ENCODE peak calls at places on chromosome 10, in seven cellular contexts. H is adrenal gland, E is neural progenitor cell, R is left ventricle myocardium inferior, I is cardiac muscle cell, Z is Panc1, X is PC-9. Y is an unnamed sample.

GRCh38 chr10:129854796-129855705 is 109.0 kb downstream of the EBF3 start:
- DNase-seq in R (no peak), I (no peak), H (no peak), E (no peak), X (no peak), Z (no peak), Y (no peak)

GRCh38 chr10:24894309-24894708 is 58.1 kb downstream of the PRTFDC1 start:
- DNase-seq in R (no peak), X (no peak), Z (no peak), H (peak), E (no peak), I (peak), Y (no peak)

GRCh38 chr10:95289003-95289920 is 1.5 kb downstream of the PDLIM1 start:
- DNase-seq in H (no peak), I (peak), R (no peak), X (peak), E (peak), Z (no peak), Y (no peak)

GRCh38 chr10:78774999-78775711 is 293.6 kb upstream of the ZMIZ1 start:
- DNase-seq in R (no peak), X (no peak), E (no peak), H (peak), Z (no peak), I (peak), Y (no peak)

GRCh38 chr10:47359101-47359500 is 10.9 kb downstream of the RBP3 start:
- DNase-seq in Z (no peak), H (no peak), R (no peak), E (no peak), I (no peak), X (no peak), Y (no peak)

GRCh38 chr10:81216949-81217348 is 658.0 kb upstream of the NRG3 start:
- DNase-seq in I (no peak), R (no peak), H (no peak), Z (no peak), X (no peak), E (no peak), Y (no peak)

GRCh38 chr10:62464308-62464707 is 90.1 kb downstream of the ZNF365 start:
- DNase-seq in Z (no peak), H (no peak), X (no peak), E (no peak), I (no peak), R (no peak), Y (no peak)

GRCh38 chr10:129350690-129351089 is 116.4 kb upstream of the MGMT start:
- DNase-seq in R (no peak), H (no peak), X (no peak), I (no peak), Z (no peak), E (no peak), Y (no peak)

GRCh38 chr10:78656815-78657621 is 411.7 kb upstream of the ZMIZ1 start:
- DNase-seq in Z (no peak), H (peak), R (no peak), I (peak), E (peak), X (no peak), Y (no peak)

GRCh38 chr10:68989317-68989990 is 851 bp downstream of the KIFBP start:
- DNase-seq in R (no peak), H (no peak), I (peak), E (no peak), X (no peak), Z (no peak), Y (no peak)

GRCh38 chr10:80596391-80597257 is 58.9 kb downstream of the SH2D4B start:
- DNase-seq in E (peak), X (no peak), Z (peak), H (peak), R (no peak), I (peak), Y (peak)

GRCh38 chr10:131448883-131449282 is 137.4 kb upstream of the TCERG1L start:
- DNase-seq in E (no peak), Z (no peak), R (no peak), I (no peak), H (no peak), X (no peak), Y (no peak)

GRCh38 chr10:16470747-16471146 is 33.9 kb downstream of the PTER start:
- DNase-seq in Z (no peak), E (no peak), H (no peak), I (no peak), R (no peak), X (no peak), Y (no peak)

GRCh38 chr10:23146069-23146657 is 45.9 kb upstream of the PTF1A start:
- DNase-seq in I (no peak), X (no peak), E (no peak), Z (no peak), H (no peak), R (no peak), Y (no peak)

GRCh38 chr10:124935946-124936345 is 6.0 kb upstream of the ZRANB1 start:
- DNase-seq in X (no peak), R (no peak), E (no peak), Z (no peak), I (no peak), H (no peak), Y (no peak)

GRCh38 chr10:86594535-86594934 is 59.8 kb upstream of the OPN4 start:
- DNase-seq in R (no peak), X (peak), I (peak), E (no peak), Z (no peak), H (no peak), Y (no peak)

GRCh38 chr10:98624963-98625362 is 178.2 kb upstream of the HPS1 start:
- DNase-seq in E (no peak), X (no peak), R (no peak), H (no peak), I (no peak), Z (no peak), Y (no peak)
- H3K4me3 ChIP-seq in E (no peak), X (no peak), R (no peak), H (no peak), I (no peak), Z (no peak), Y (no peak)

GRCh38 chr10:49700211-49700610 is 20.8 kb downstream of the C10orf53 start:
- DNase-seq in Z (no peak), X (no peak), H (no peak), R (no peak), I (no peak), E (no peak), Y (no peak)
- TF ChIP-seq CTCF in Z (no peak), X (no peak), H (no peak), R (no peak), I (no peak), E (no peak), Y (no peak)

GRCh38 chr10:28938745-28939144 is 261.4 kb downstream of the BAMBI start:
- DNase-seq in R (no peak), E (no peak), H (no peak), X (no peak), I (no peak), Z (no peak), Y (peak)

GRCh38 chr10:28942012-28942411 is 264.7 kb downstream of the BAMBI start:
- DNase-seq in R (no peak), H (no peak), I (no peak), E (no peak), X (no peak), Z (no peak), Y (no peak)

GRCh38 chr10:28937959-28938358 is 260.6 kb downstream of the BAMBI start:
- DNase-seq in H (no peak), Z (no peak), I (no peak), R (no peak), E (no peak), X (no peak), Y (no peak)

GRCh38 chr10:28939352-28940157 is 262.2 kb downstream of the BAMBI start:
- DNase-seq in I (peak), X (peak), E (peak), H (peak), R (peak), Z (no peak), Y (no peak)

GRCh38 chr10:28940158-28940888 is 263.0 kb downstream of the BAMBI start:
- DNase-seq in R (no peak), E (no peak), I (no peak), X (no peak), Z (no peak), H (no peak), Y (no peak)
- H3K4me3 ChIP-seq in R (no peak), E (peak), I (no peak), X (no peak), Z (no peak), H (no peak), Y (no peak)

GRCh38 chr10:123413353-123413752 is 252.8 kb upstream of the GPR26 start:
- DNase-seq in X (no peak), E (no peak), Z (no peak), R (no peak), I (no peak), H (no peak), Y (no peak)

GRCh38 chr10:123404357-123404756 is 250.2 kb downstream of the BUB3 start:
- DNase-seq in E (no peak), R (no peak), I (no peak), H (no peak), X (no peak), Z (no peak), Y (no peak)

DNA sequence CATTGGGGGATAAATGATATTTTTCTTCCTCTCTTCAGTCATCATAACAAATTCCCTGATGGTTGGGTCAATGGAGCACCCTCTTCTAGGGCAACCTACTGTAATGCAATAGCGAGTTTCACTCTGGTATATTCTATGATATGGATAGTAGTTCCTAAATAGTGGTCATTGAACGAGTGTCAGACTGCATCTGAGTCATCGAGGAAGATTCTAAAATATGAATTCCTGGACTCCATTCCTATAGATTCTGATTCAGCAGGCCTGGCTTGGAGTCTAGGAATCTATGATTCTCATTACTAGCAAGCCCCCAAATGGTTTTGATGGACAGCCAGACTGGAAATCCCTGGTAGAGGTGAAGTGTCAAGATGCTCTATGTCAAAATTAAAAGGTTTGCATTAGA is 254.5 kb downstream of the BUB3 start:
- DNase-seq in E (no peak), Z (no peak), H (no peak), X (no peak), R (no peak), I (no peak), Y (no peak)
- TF ChIP-seq CTCF in E (no peak), Z (no peak), H (no peak), X (no peak), R (no peak), I (no peak), Y (no peak)

GRCh38 chr10:102242118-102242485 is 790 bp upstream of the PITX3 start:
- DNase-seq in Z (no peak), I (no peak), H (no peak), E (no peak), X (no peak), R (no peak), Y (no peak)

GRCh38 chr10:102241444-102242117 is at the start of gene PITX3:
- DNase-seq in E (peak), I (peak), R (peak), H (peak), X (peak), Z (peak), Y (no peak)

GRCh38 chr10:102241037-102241443 is 272 bp downstream of the PITX3 start:
- DNase-seq in E (no peak), H (no peak), R (no peak), Z (no peak), X (no peak), I (no peak), Y (no peak)

GRCh38 chr10:102243304-102243703 is 2.0 kb upstream of the PITX3 start:
- DNase-seq in Z (no peak), I (peak), X (peak), H (no peak), E (no peak), R (no peak), Y (no peak)

GRCh38 chr10:102240467-102241036 is 760 bp downstream of the PITX3 start:
- DNase-seq in H (no peak), X (no peak), Z (no peak), R (no peak), E (peak), I (peak), Y (no peak)
- H3K4me3 ChIP-seq in H (no peak), X (no peak), Z (peak), R (peak), E (peak), I (peak), Y (no peak)

GRCh38 chr10:12068467-12069269 is at the start of gene DHTKD1:
- DNase-seq in X (peak), E (peak), H (peak), R (peak), I (peak), Z (peak), Y (peak)
- TF ChIP-seq CTCF in X (no peak), E (peak), H (peak), R (peak), I (peak), Z (no peak), Y (no peak)

DNA sequence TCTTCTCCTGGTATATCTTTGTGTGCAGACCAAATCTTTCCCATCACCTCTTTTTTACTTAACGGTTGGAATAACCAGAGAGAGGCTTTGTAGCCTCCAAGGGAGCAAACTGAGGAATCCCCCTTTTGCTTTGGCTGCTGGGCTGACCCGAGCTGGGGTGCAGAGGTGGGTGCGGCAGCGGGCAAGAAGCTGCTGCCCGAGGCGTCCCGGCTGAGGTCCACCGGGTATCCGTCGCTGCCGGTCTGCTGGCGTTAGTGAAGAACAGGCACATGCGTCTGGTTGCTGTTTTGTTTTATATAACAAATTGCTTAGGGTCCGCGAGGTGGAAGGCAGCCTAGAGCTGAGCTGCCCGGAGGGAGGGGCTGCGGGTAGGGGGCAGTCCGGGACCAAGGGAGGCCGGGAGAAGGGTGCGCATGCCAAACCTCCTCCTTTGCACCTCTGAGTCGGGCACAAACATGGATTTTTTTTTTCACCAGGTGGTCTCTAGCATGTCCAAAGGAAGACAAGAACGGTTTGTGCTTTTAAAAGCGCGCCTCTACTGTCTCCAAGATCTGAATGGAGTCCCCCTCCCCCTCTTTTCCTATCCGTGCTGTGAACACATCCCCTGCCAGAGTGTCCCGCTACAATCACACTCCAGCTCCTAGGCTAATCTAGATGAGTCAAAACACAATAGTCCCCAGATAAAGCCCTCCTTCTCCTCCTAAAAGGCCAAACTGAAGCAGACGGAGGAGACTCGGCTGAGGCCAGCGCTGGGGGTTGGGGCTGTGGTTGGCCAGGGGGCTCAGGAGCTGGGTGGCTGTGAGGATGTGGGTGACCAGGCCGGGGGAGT is 6.8 kb upstream of the GATA3 start:
- DNase-seq in I (no peak), R (no peak), E (peak), X (no peak), Z (no peak), H (no peak), Y (no peak)
- H3K4me3 ChIP-seq in I (no peak), R (no peak), E (peak), X (no peak), Z (no peak), H (no peak), Y (no peak)

GRCh38 chr10:34343764-34344163 is 471.3 kb downstream of the PARD3 start:
- DNase-seq in R (no peak), X (no peak), H (no peak), E (no peak), I (peak), Z (no peak), Y (no peak)
- TF ChIP-seq CTCF in R (no peak), X (no peak), H (no peak), E (no peak), I (no peak), Z (no peak), Y (no peak)

GRCh38 chr10:119209736-119210355 is 2.5 kb downstream of the GRK5 start:
- DNase-seq in Z (no peak), H (no peak), X (no peak), E (no peak), I (peak), R (no peak), Y (no peak)
- H3K4me3 ChIP-seq in Z (peak), H (no peak), X (no peak), E (peak), I (peak), R (peak), Y (no peak)

GRCh38 chr10:84328303-84329093 is at the start of gene CCSER2:
- DNase-seq in Z (peak), H (peak), X (peak), E (peak), I (peak), R (peak), Y (peak)
- TF ChIP-seq CTCF in Z (peak), H (peak), X (no peak), E (peak), I (no peak), R (peak), Y (peak)

Y was measured in LNCaP clone FGC.